ENCODE peak calls at places on chromosomes 7 and 10, in four cellular contexts. O, V, L and W are unnamed samples. For H3K4me1 and H3K36me3, the result is how much of the 10 kb centered on the place peaks cover.

GRCh38 chr10:22420787-22421517 is 75.7 kb downstream of the SPAG6 start:
- DNase-seq in O (peak), V (no peak), L (no peak), W (no peak)

GRCh38 chr7:88312061-88312663 is 5.5 kb upstream of the STEAP4 start:
- DNase-seq in O (no peak), V (peak), L (no peak), W (peak)

GRCh38 chr7:136074840-136075239 is 97.7 kb upstream of the MTPN start:
- DNase-seq in O (no peak), V (no peak), L (no peak), W (no peak)

GRCh38 chr7:74012842-74013249 is 15.1 kb upstream of the ELN start:
- DNase-seq in O (no peak), V (peak), L (peak), W (peak)

GRCh38 chr10:98134431-98135221 is at the start of gene R3HCC1L:
- DNase-seq in O (peak), V (peak), L (peak), W (peak)

GRCh38 chr7:96495751-96496216 is 173.9 kb upstream of the SLC25A13 start:
- DNase-seq in O (no peak), V (no peak), L (no peak), W (no peak)

GRCh38 chr10:85614566-85614965 is 752.0 kb downstream of the GRID1 start:
- DNase-seq in O (no peak), V (no peak), L (no peak), W (no peak)

GRCh38 chr7:39969431-39969830 is 19.4 kb downstream of the CDK13 start:
- DNase-seq in O (no peak), V (peak), L (no peak), W (no peak)

GRCh38 chr7:149245244-149245643 is 5.8 kb downstream of the ZNF212 start:
- DNase-seq in O (no peak), V (no peak), L (no peak), W (no peak)

GRCh38 chr7:18727094-18727870 is 231.7 kb downstream of the HDAC9 start:
- DNase-seq in O (no peak), V (peak), L (no peak), W (no peak)

GRCh38 chr7:84637568-84638338 is 443.2 kb upstream of the SEMA3A start:
- DNase-seq in O (no peak), V (peak), L (peak), W (no peak)

GRCh38 chr10:32377458-32378370 is 30.8 kb upstream of the EPC1 start:
- DNase-seq in O (peak), V (peak), L (peak), W (no peak)

GRCh38 chr7:148265896-148266295 is 324.7 kb upstream of the C7orf33 start:
- DNase-seq in O (no peak), V (no peak), L (no peak), W (no peak)

GRCh38 chr7:143901360-143901709 is 641 bp downstream of the TCAF1 start:
- DNase-seq in O (no peak), V (peak), L (no peak), W (peak)

GRCh38 chr7:122136033-122136432 is 8.0 kb downstream of the AASS start:
- DNase-seq in O (no peak), V (no peak), L (no peak), W (no peak)

GRCh38 chr7:38276096-38276857 is 2.8 kb upstream of the TARP start:
- DNase-seq in O (no peak), V (no peak), L (no peak), W (no peak)

GRCh38 chr7:154881046-154881445 is 121.9 kb downstream of the PAXIP1 start:
- DNase-seq in O (no peak), V (no peak), L (no peak), W (no peak)

GRCh38 chr10:92695679-92696605 is 6.2 kb downstream of the HHEX start:
- DNase-seq in O (no peak), V (peak), L (no peak), W (peak)

GRCh38 chr10:96995851-96996250 is 163.8 kb downstream of the LCOR start:
- DNase-seq in O (no peak), V (peak), L (no peak), W (no peak)

GRCh38 chr7:107668296-107668695 is 7.7 kb downstream of the SLC26A4 start:
- DNase-seq in O (no peak), V (no peak), L (no peak), W (no peak)

GRCh38 chr10:75487087-75487784 is 55.8 kb downstream of the LRMDA start:
- DNase-seq in O (no peak), V (peak), L (no peak), W (no peak)

GRCh38 chr10:33412261-33413092 is 78.0 kb upstream of the NRP1 start:
- DNase-seq in O (no peak), V (peak), L (no peak), W (peak)

GRCh38 chr7:6675807-6676405 is 30.8 kb downstream of the ZNF12 start:
- DNase-seq in O (no peak), V (no peak), L (no peak), W (no peak)

GRCh38 chr10:104122273-104123107 is 519 bp downstream of the SFR1 start:
- DNase-seq in O (peak), V (no peak), L (no peak), W (no peak)

GRCh38 chr10:29163746-29164145 is 125.1 kb upstream of the LYZL1 start:
- DNase-seq in O (no peak), V (peak), L (no peak), W (no peak)

GRCh38 chr7:158399762-158400161 is 187.9 kb downstream of the PTPRN2 start:
- DNase-seq in O (no peak), V (no peak), L (no peak), W (no peak)

GRCh38 chr10:77687621-77688020 is 50.0 kb upstream of the KCNMA1 start:
- DNase-seq in O (no peak), V (no peak), L (peak), W (no peak)

GRCh38 chr10:30058570-30059132 is 735 bp downstream of the JCAD start:
- DNase-seq in O (no peak), V (no peak), L (no peak), W (peak)

GRCh38 chr7:107494315-107494751 is 24.5 kb downstream of the GPR22 start:
- DNase-seq in O (no peak), V (peak), L (no peak), W (no peak)

GRCh38 chr10:44471410-44471809 is 86.5 kb upstream of the CXCL12 start:
- DNase-seq in O (no peak), V (no peak), L (no peak), W (no peak)

GRCh38 chr10:126476256-126476655 is 88.0 kb upstream of the ADAM12 start:
- DNase-seq in O (no peak), V (no peak), L (peak), W (no peak)

GRCh38 chr7:32879460-32879859 is 12.1 kb downstream of the KBTBD2 start:
- DNase-seq in O (no peak), V (peak), L (no peak), W (no peak)

GRCh38 chr7:50712527-50713356 is 70.0 kb downstream of the GRB10 start:
- DNase-seq in O (no peak), V (peak), L (no peak), W (no peak)

GRCh38 chr10:11756766-11757315 is 14.7 kb downstream of the ECHDC3 start:
- DNase-seq in O (no peak), V (no peak), L (no peak), W (no peak)

GRCh38 chr7:979886-980571 is 3.0 kb upstream of the CYP2W1 start:
- DNase-seq in O (peak), V (no peak), L (no peak), W (no peak)

GRCh38 chr10:69965086-69965485 is 87.6 kb upstream of the MACROH2A2 start:
- DNase-seq in O (no peak), V (no peak), L (no peak), W (no peak)

GRCh38 chr10:33390046-33390445 is 55.6 kb upstream of the NRP1 start:
- DNase-seq in O (no peak), V (no peak), L (no peak), W (no peak)

GRCh38 chr10:125370578-125370977 is 210.2 kb upstream of the CTBP2 start:
- DNase-seq in O (no peak), V (no peak), L (peak), W (no peak)

GRCh38 chr10:15245530-15245929 is 77.0 kb upstream of the NMT2 start:
- DNase-seq in O (peak), V (no peak), L (peak), W (no peak)

GRCh38 chr10:90945496-90946070 is 24.7 kb upstream of the ANKRD1 start:
- DNase-seq in O (no peak), V (peak), L (no peak), W (no peak)
- H3K4me1 ChIP-seq in O (under half), V (under half), L (under half), W (under half)

DNA sequence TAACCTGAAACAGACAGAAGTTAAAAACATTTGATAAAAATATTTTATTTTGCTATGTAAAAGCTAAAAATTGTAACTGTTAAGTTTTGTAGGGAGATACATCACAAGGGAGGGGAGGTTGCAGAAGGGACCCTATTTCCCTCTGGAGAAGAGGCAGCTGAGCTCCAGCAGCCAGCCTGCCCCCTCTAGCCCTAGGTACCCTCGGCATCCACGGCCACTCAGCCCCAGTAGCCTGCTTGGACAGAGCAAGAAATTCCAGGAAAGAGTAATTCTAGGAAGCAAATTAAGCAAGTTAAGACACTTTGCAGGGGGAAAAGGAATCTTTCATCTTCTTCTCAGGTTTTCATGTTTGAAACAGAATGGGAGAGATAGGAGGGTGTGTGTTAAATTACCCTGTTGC is 5.8 kb downstream of the SGCE start:
- DNase-seq in O (no peak), V (no peak), L (no peak), W (no peak)
- H3K4me3 ChIP-seq in O (no peak), V (no peak), L (no peak), W (no peak)

GRCh38 chr7:100152404-100152803 is 3.7 kb downstream of the LAMTOR4 start:
- DNase-seq in O (peak), V (no peak), L (peak), W (no peak)
- H3K36me3 ChIP-seq in O (half or more), V (under half), L (under half), W (under half)

GRCh38 chr7:151595702-151596340 is 76.1 kb upstream of the RHEB start:
- DNase-seq in O (no peak), V (no peak), L (no peak), W (no peak)

GRCh38 chr7:151598045-151598444 is 78.3 kb upstream of the RHEB start:
- DNase-seq in O (no peak), V (peak), L (no peak), W (no peak)

GRCh38 chr7:151599401-151600227 is 79.9 kb upstream of the RHEB start:
- DNase-seq in O (no peak), V (peak), L (peak), W (peak)

GRCh38 chr7:151601521-151602305 is 82.0 kb upstream of the RHEB start:
- DNase-seq in O (no peak), V (peak), L (no peak), W (no peak)

DNA sequence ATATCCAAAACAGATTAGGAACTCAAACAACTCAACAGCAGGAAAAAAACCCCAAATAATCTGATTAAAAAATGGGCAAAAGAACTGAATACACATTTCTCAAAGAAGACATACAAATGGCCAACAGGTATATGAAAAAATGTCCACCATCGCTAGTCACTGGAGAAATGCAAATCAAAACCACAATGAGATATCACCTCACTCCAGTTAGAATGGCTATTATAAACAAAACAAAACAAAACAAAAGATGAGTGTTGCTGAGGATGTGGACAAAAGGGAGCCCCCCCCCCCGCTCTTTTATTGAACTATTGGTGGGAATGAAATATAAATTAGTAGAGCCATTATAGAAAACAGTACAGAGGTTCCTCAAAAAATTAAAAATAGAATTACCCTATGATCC is 77.8 kb upstream of the RHEB start:
- DNase-seq in O (no peak), V (peak), L (no peak), W (no peak)
- H3K4me1 ChIP-seq in O (under half), V (under half), L (under half), W (under half)

GRCh38 chr7:25891591-25891990 is 260.4 kb upstream of the NFE2L3 start:
- DNase-seq in O (no peak), V (no peak), L (no peak), W (no peak)

GRCh38 chr7:25893436-25893835 is 258.6 kb upstream of the NFE2L3 start:
- DNase-seq in O (peak), V (no peak), L (no peak), W (no peak)

GRCh38 chr7:25894902-25895791 is 256.9 kb upstream of the NFE2L3 start:
- DNase-seq in O (peak), V (peak), L (peak), W (peak)

GRCh38 chr7:25895792-25896171 is 256.2 kb upstream of the NFE2L3 start:
- DNase-seq in O (no peak), V (no peak), L (peak), W (no peak)

GRCh38 chr7:25894002-25894901 is 257.7 kb upstream of the NFE2L3 start:
- DNase-seq in O (peak), V (no peak), L (peak), W (no peak)
- H3K4me3 ChIP-seq in O (no peak), V (no peak), L (no peak), W (no peak)